ENCODE peak calls at places on chromosomes 12 and 14, in six cellular contexts. A, Q, B, X, C and P are unnamed samples. For H3K4me1, the result is how much of the 10 kb centered on the place peaks cover.

GRCh38 chr14:64731141-64731581 is 26.9 kb downstream of the PLEKHG3 start:
- DNase-seq in A (no peak), Q (no peak), B (no peak), X (no peak), C (no peak), P (no peak)

GRCh38 chr12:71157601-71158233 is at the start of gene TSPAN8:
- DNase-seq in A (no peak), Q (peak), B (peak), X (no peak), C (no peak), P (peak)

GRCh38 chr12:85424581-85425348 is 144.7 kb downstream of the ALX1 start:
- DNase-seq in A (peak), Q (peak), B (peak), X (no peak), C (peak), P (peak)

GRCh38 chr14:50366115-50366514 is 30.6 kb downstream of the CDKL1 start:
- DNase-seq in A (no peak), Q (no peak), B (peak), X (no peak), C (no peak), P (peak)

GRCh38 chr12:85784096-85784720 is 52.0 kb downstream of the RASSF9 start:
- DNase-seq in A (no peak), Q (no peak), B (no peak), X (no peak), C (no peak), P (no peak)

GRCh38 chr14:23067847-23068791 is 10.8 kb upstream of the CDH24 start:
- DNase-seq in A (no peak), Q (no peak), B (no peak), X (no peak), C (no peak), P (no peak)

GRCh38 chr14:31206536-31207286 is 882 bp downstream of the HECTD1 start:
- DNase-seq in A (no peak), Q (peak), B (peak), X (peak), C (peak), P (peak)

GRCh38 chr12:75728826-75729225 is 217.4 kb upstream of the KRR1 start:
- DNase-seq in A (no peak), Q (no peak), B (no peak), X (no peak), C (no peak), P (no peak)

GRCh38 chr12:93336344-93336743 is 41.4 kb upstream of the NUDT4 start:
- DNase-seq in A (no peak), Q (peak), B (no peak), X (no peak), C (no peak), P (no peak)

GRCh38 chr12:63978519-63978918 is 134.0 kb downstream of the SRGAP1 start:
- DNase-seq in A (no peak), Q (peak), B (no peak), X (no peak), C (no peak), P (no peak)

GRCh38 chr14:90491221-90491867 is 94.5 kb downstream of the CALM1 start:
- DNase-seq in A (no peak), Q (no peak), B (no peak), X (peak), C (peak), P (no peak)

GRCh38 chr12:132129007-132129406 is 15.1 kb downstream of the DDX51 start:
- DNase-seq in A (no peak), Q (no peak), B (no peak), X (peak), C (no peak), P (no peak)

GRCh38 chr12:6426882-6427671 is 17.7 kb upstream of the CD27 start:
- DNase-seq in A (peak), Q (no peak), B (peak), X (no peak), C (no peak), P (peak)

GRCh38 chr12:73991138-73991537 is 546.5 kb upstream of the ATXN7L3B start:
- DNase-seq in A (no peak), Q (no peak), B (no peak), X (no peak), C (no peak), P (no peak)

GRCh38 chr14:105890474-105891220 is 364.3 kb downstream of the TMEM121 start:
- DNase-seq in A (no peak), Q (no peak), B (no peak), X (peak), C (no peak), P (peak)

GRCh38 chr12:15882055-15882971 is at the start of gene STRAP:
- DNase-seq in A (peak), Q (peak), B (peak), X (peak), C (peak), P (peak)
- TF ChIP-seq EP300 in A (no peak), Q (peak), B (peak), X (no peak), C (no peak), P (peak)

GRCh38 chr14:76975865-76976622 is 52.5 kb downstream of the IRF2BPL start:
- DNase-seq in A (no peak), Q (no peak), B (no peak), X (no peak), C (no peak), P (no peak)

GRCh38 chr14:76977793-76978730 is 50.4 kb downstream of the IRF2BPL start:
- DNase-seq in A (peak), Q (peak), B (peak), X (peak), C (peak), P (peak)

GRCh38 chr14:76976623-76977005 is 51.9 kb downstream of the IRF2BPL start:
- DNase-seq in A (no peak), Q (no peak), B (no peak), X (no peak), C (no peak), P (no peak)

GRCh38 chr14:76975051-76975450 is 53.5 kb downstream of the IRF2BPL start:
- DNase-seq in A (no peak), Q (no peak), B (no peak), X (no peak), C (no peak), P (no peak)

GRCh38 chr14:76974365-76974764 is 54.1 kb downstream of the IRF2BPL start:
- DNase-seq in A (no peak), Q (no peak), B (no peak), X (no peak), C (no peak), P (no peak)
- H3K4me1 ChIP-seq in A (under half), Q (half or more), B (under half), X (under half), C (under half), P (under half)

DNA sequence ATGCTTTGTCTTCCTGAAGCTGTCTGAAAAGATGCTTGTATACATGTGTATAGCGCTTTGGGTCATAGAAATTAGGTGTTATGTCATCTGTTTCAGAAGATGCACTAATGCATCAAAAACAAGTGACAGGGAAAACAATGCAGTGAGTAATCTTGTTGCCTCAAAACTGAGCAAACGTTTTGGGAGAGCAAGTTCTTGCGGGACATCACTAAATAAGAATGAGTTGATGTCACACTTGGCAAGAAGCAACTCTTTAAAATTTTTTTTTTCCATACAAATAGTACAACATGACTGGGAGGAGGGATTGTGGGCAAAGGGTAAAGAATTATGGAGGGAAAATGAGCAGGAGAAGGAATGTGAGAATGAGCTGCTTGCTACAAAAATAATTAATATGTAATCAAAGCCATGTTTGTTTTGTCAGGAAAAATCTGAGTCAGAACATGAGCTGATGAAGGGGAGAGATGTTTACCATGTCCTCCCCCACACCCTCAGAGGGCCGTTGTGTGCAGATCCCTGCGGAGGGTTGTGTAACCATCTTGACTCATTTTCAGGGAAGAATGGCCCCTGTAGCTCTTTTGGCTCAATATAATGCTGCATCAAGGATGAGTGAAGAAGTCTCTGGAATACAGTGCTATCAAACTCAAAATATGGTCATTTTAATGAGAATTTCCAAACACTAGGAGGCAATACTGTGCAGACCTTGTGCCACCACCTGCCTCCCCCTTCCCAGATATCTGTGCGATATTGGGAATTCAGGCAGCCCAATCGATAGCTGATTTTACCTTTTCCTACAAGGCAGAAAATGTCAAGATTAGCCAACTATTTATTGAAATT is 41.4 kb downstream of the BORCS5 start:
- DNase-seq in A (no peak), Q (peak), B (no peak), X (peak), C (no peak), P (peak)
- TF ChIP-seq POLR2AphosphoS5 in A (no peak), Q (no peak), B (peak), X (peak), C (peak), P (peak)

GRCh38 chr14:103109789-103110415 is 13.4 kb upstream of the TNFAIP2 start:
- DNase-seq in A (no peak), Q (peak), B (no peak), X (no peak), C (no peak), P (peak)
- TF ChIP-seq EP300 in A (no peak), Q (no peak), B (no peak), X (no peak), C (no peak), P (no peak)